ENCODE peak calls at places on chromosomes 5 and 9, in eight cellular contexts. T, K, E, H, Z, W, D and S are unnamed samples.

GRCh38 chr9:9615086-9615485 is 997.7 kb downstream of the PTPRD start:
- DNase-seq in T (no peak), E (no peak), H (no peak), K (no peak), Z (no peak), D (no peak), W (no peak), S (no peak)

GRCh38 chr5:102715405-102715804 is 39.7 kb upstream of the PAM start:
- DNase-seq in H (no peak), T (no peak), Z (peak), E (no peak), W (no peak), D (no peak), K (no peak), S (no peak)

GRCh38 chr5:124706729-124707361 is 39.6 kb downstream of the ZNF608 start:
- DNase-seq in T (peak), E (no peak), K (no peak), Z (peak), D (no peak), H (no peak), W (no peak), S (no peak)

GRCh38 chr9:114953917-114954316 is 23.5 kb upstream of the TNFSF8 start:
- DNase-seq in T (peak), W (peak), D (no peak), E (peak), H (no peak), K (no peak), Z (peak), S (no peak)

GRCh38 chr9:132003904-132004303 is 75.8 kb downstream of the MED27 start:
- DNase-seq in T (no peak), H (no peak), K (no peak), D (no peak), Z (no peak), E (no peak), W (no peak), S (no peak)

GRCh38 chr9:120904061-120904998 is 22.3 kb downstream of the TRAF1 start:
- DNase-seq in W (no peak), K (no peak), T (peak), H (no peak), D (no peak), E (no peak), Z (no peak), S (no peak)

GRCh38 chr5:88172847-88173758 is 95.5 kb downstream of the TMEM161B start:
- DNase-seq in E (no peak), H (no peak), D (no peak), T (no peak), W (no peak), K (no peak), Z (peak), S (no peak)

GRCh38 chr9:81826541-81826906 is 101.7 kb upstream of the SPATA31D4 start:
- DNase-seq in D (peak), Z (peak), H (no peak), E (no peak), W (no peak), T (no peak), K (no peak), S (no peak)

GRCh38 chr9:136644593-136645342 is 17.9 kb upstream of the EGFL7 start:
- DNase-seq in W (peak), H (peak), K (peak), T (peak), D (peak), Z (peak), E (no peak), S (no peak)

GRCh38 chr9:128159073-128159783 is 837 bp upstream of the BBLN start:
- DNase-seq in E (no peak), H (peak), K (peak), Z (no peak), T (peak), D (peak), W (peak), S (no peak)

GRCh38 chr5:139298242-139298641 is 4.7 kb downstream of the MATR3 start:
- DNase-seq in K (no peak), E (no peak), H (no peak), T (no peak), W (no peak), Z (no peak), D (no peak), S (no peak)

GRCh38 chr5:151483647-151484046 is 36.2 kb downstream of the SLC36A1 start:
- DNase-seq in D (no peak), T (no peak), E (no peak), W (peak), H (no peak), Z (no peak), K (no peak), S (no peak)

GRCh38 chr9:130861372-130862180 is 26.5 kb downstream of the ABL1 start:
- DNase-seq in K (no peak), T (no peak), D (no peak), Z (no peak), W (no peak), E (no peak), H (no peak), S (no peak)

GRCh38 chr5:150789943-150790611 is 11.5 kb downstream of the SMIM3 start:
- DNase-seq in E (peak), K (peak), H (no peak), W (peak), D (no peak), Z (peak), T (peak), S (no peak)

GRCh38 chr9:78781681-78782080 is 484.8 kb downstream of the PSAT1 start:
- DNase-seq in Z (peak), E (no peak), T (no peak), H (no peak), K (no peak), W (no peak), D (no peak), S (no peak)

GRCh38 chr5:158039911-158040347 is 181.0 kb upstream of the CLINT1 start:
- DNase-seq in K (no peak), E (no peak), Z (no peak), W (no peak), H (no peak), D (no peak), T (no peak), S (no peak)

GRCh38 chr9:125521462-125522327 is 185.3 kb downstream of the MAPKAP1 start:
- DNase-seq in T (no peak), H (no peak), D (no peak), K (no peak), W (peak), Z (peak), E (no peak), S (no peak)

GRCh38 chr9:126329476-126330275 is 3.0 kb downstream of the MVB12B start:
- DNase-seq in Z (no peak), E (no peak), H (no peak), T (peak), K (no peak), D (no peak), W (peak), S (no peak)

GRCh38 chr9:11319477-11320060 is 706.8 kb upstream of the PTPRD start:
- DNase-seq in Z (no peak), E (no peak), K (no peak), T (no peak), W (no peak), H (no peak), D (no peak), S (no peak)

GRCh38 chr5:131749138-131749537 is 47.7 kb downstream of the FNIP1 start:
- DNase-seq in E (no peak), Z (peak), K (no peak), D (no peak), H (no peak), W (no peak), T (no peak), S (no peak)

GRCh38 chr9:122186777-122187176 is 27.1 kb downstream of the MORN5 start:
- DNase-seq in Z (no peak), K (no peak), H (no peak), E (no peak), D (no peak), T (no peak), W (no peak), S (no peak)

GRCh38 chr5:168409601-168410458 is 76.4 kb upstream of the RARS1 start:
- DNase-seq in Z (peak), K (no peak), W (no peak), H (no peak), E (no peak), T (no peak), D (no peak), S (no peak)

GRCh38 chr5:76626738-76627137 is 3.5 kb upstream of the F2RL2 start:
- DNase-seq in E (no peak), T (no peak), H (no peak), D (no peak), K (no peak), W (no peak), Z (no peak), S (no peak)

GRCh38 chr9:37100317-37100716 is 20.1 kb upstream of the ZCCHC7 start:
- DNase-seq in W (no peak), D (no peak), Z (peak), H (no peak), T (no peak), E (no peak), K (no peak), S (no peak)

GRCh38 chr5:135345945-135346731 is 52.9 kb downstream of the MACROH2A1 start:
- DNase-seq in E (peak), H (no peak), D (no peak), K (no peak), W (no peak), T (peak), Z (no peak), S (no peak)

GRCh38 chr9:75615284-75615683 is 275.2 kb upstream of the PCSK5 start:
- DNase-seq in Z (no peak), H (no peak), W (no peak), K (no peak), E (no peak), T (no peak), D (no peak), S (no peak)

GRCh38 chr9:98654247-98654646 is 54.5 kb downstream of the GABBR2 start:
- DNase-seq in T (no peak), D (no peak), K (no peak), E (no peak), H (no peak), Z (peak), W (no peak), S (no peak)

GRCh38 chr5:620152-620551 is 8.0 kb downstream of the CEP72 start:
- DNase-seq in T (no peak), H (peak), E (no peak), Z (no peak), D (no peak), W (no peak), K (no peak), S (no peak)

GRCh38 chr5:617896-618295 is 5.8 kb downstream of the CEP72 start:
- DNase-seq in H (no peak), W (no peak), D (no peak), T (no peak), E (no peak), Z (no peak), K (no peak), S (no peak)

GRCh38 chr5:618450-618849 is 6.3 kb downstream of the CEP72 start:
- DNase-seq in W (no peak), E (no peak), K (no peak), H (no peak), T (no peak), Z (no peak), D (no peak), S (no peak)

GRCh38 chr5:620586-621180 is 8.5 kb downstream of the CEP72 start:
- DNase-seq in E (no peak), K (no peak), T (no peak), W (no peak), D (no peak), H (peak), Z (no peak), S (no peak)

GRCh38 chr5:619444-619843 is 7.3 kb downstream of the CEP72 start:
- DNase-seq in H (peak), D (no peak), E (no peak), K (no peak), T (no peak), Z (no peak), W (no peak), S (no peak)
- TF ChIP-seq POLR2A in H (no peak), D (no peak), E (no peak), K (no peak), T (no peak), Z (no peak), W (no peak), S (no peak)

DNA sequence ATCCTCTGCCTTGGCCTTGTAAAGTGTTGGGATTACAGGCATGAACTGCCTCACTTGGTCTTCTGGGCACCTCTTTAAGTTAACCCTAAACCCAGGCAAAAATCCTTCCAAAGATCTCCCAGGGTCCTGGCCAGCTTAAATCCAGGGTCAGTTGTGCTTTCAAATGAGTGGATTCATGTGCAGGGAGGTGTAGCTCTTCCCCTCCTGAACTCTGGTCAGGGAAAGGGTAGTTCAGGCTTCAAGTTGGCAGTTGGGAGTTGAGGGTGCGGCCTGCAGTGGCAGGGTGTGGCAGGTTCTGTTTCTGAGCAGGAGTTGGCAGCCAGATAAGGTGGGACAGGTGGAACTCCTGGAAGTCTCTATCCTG is 3.6 kb downstream of the HNRNPAB start:
- DNase-seq in K (no peak), W (no peak), D (no peak), Z (no peak), T (peak), E (no peak), H (no peak), S (no peak)
- TF ChIP-seq POLR2A in K (no peak), W (no peak), D (no peak), Z (no peak), T (no peak), E (no peak), H (no peak), S (no peak)

GRCh38 chr5:36587354-36587753 is 19.1 kb upstream of the SLC1A3 start:
- DNase-seq in D (no peak), Z (no peak), W (no peak), H (no peak), K (no peak), E (no peak), T (no peak), S (no peak)

GRCh38 chr5:36590513-36591286 is 15.7 kb upstream of the SLC1A3 start:
- DNase-seq in T (no peak), Z (no peak), K (no peak), W (no peak), D (no peak), H (no peak), E (no peak), S (no peak)

GRCh38 chr5:36581070-36581469 is 25.3 kb upstream of the SLC1A3 start:
- DNase-seq in T (no peak), H (no peak), W (no peak), Z (no peak), E (no peak), D (no peak), K (no peak), S (no peak)

GRCh38 chr5:36584009-36584875 is 22.2 kb upstream of the SLC1A3 start:
- DNase-seq in E (no peak), Z (no peak), K (no peak), H (no peak), W (no peak), D (no peak), T (no peak), S (no peak)

GRCh38 chr5:36585696-36586095 is 20.7 kb upstream of the SLC1A3 start:
- DNase-seq in D (no peak), H (no peak), Z (no peak), T (no peak), W (no peak), K (no peak), E (no peak), S (no peak)
- TF ChIP-seq POLR2A in D (no peak), H (no peak), Z (no peak), T (no peak), W (no peak), K (no peak), E (no peak), S (no peak)

GRCh38 chr5:9540791-9541190 is 5.1 kb downstream of the SEMA5A start:
- DNase-seq in E (no peak), Z (peak), D (no peak), H (no peak), W (no peak), T (no peak), K (no peak), S (no peak)

GRCh38 chr5:9534881-9535517 is 10.9 kb downstream of the SEMA5A start:
- DNase-seq in H (no peak), E (peak), D (no peak), W (no peak), K (no peak), Z (no peak), T (no peak), S (no peak)

GRCh38 chr5:9537223-9538141 is 8.4 kb downstream of the SEMA5A start:
- DNase-seq in D (no peak), Z (no peak), W (no peak), T (no peak), H (no peak), K (no peak), E (no peak), S (no peak)

GRCh38 chr5:9536717-9537116 is 9.2 kb downstream of the SEMA5A start:
- DNase-seq in D (peak), T (no peak), E (no peak), K (no peak), W (no peak), Z (no peak), H (no peak), S (no peak)

GRCh38 chr5:9538504-9538903 is 7.4 kb downstream of the SEMA5A start:
- DNase-seq in T (no peak), D (no peak), E (no peak), W (no peak), H (no peak), K (no peak), Z (no peak), S (no peak)
- TF ChIP-seq POLR2A in T (no peak), D (no peak), E (no peak), W (no peak), H (no peak), K (no peak), Z (no peak), S (no peak)

GRCh38 chr9:92963831-92964606 is 16.7 kb downstream of the FGD3 start:
- DNase-seq in H (peak), Z (no peak), T (peak), K (no peak), D (no peak), W (peak), E (no peak), S (peak)
- TF ChIP-seq POLR2A in H (no peak), Z (no peak), T (peak), K (no peak), D (no peak), W (no peak), E (no peak), S (no peak)